ENCODE peak calls at places on chromosomes 1 and 21, in four cellular contexts. T is right atrium auricular region, Z is left ventricle myocardium inferior, K is body of pancreas. Y is an unnamed sample.

GRCh38 chr21:14740692-14741091 is 194.6 kb upstream of the SAMSN1 start:
- DNase-seq in K (no peak), Z (no peak), T (no peak), Y (no peak)

GRCh38 chr1:46244656-46245371 is 2.7 kb upstream of the RAD54L start:
- DNase-seq in K (no peak), Z (no peak), T (no peak), Y (no peak)

GRCh38 chr1:29120955-29121485 is 2.7 kb downstream of the TMEM200B start:
- DNase-seq in T (no peak), Z (peak), K (peak), Y (no peak)

GRCh38 chr1:156705321-156705917 is at the start of gene CRABP2:
- DNase-seq in Z (no peak), T (no peak), K (peak), Y (no peak)

GRCh38 chr21:41658321-41658720 is 108.5 kb downstream of the RIPK4 start:
- DNase-seq in K (no peak), Z (no peak), T (no peak), Y (no peak)

GRCh38 chr1:67463298-67463960 is 33.2 kb upstream of the SERBP1 start:
- DNase-seq in T (no peak), K (no peak), Z (no peak), Y (no peak)

GRCh38 chr1:111976332-111976731 is 13.1 kb downstream of the KCND3 start:
- DNase-seq in K (no peak), T (no peak), Z (no peak), Y (no peak)

GRCh38 chr1:218546314-218546713 is 201.2 kb downstream of the TGFB2 start:
- DNase-seq in T (no peak), K (no peak), Z (no peak), Y (no peak)

GRCh38 chr1:220300442-220301121 is 28.3 kb upstream of the RAB3GAP2 start:
- DNase-seq in T (peak), K (peak), Z (peak), Y (peak)

DNA sequence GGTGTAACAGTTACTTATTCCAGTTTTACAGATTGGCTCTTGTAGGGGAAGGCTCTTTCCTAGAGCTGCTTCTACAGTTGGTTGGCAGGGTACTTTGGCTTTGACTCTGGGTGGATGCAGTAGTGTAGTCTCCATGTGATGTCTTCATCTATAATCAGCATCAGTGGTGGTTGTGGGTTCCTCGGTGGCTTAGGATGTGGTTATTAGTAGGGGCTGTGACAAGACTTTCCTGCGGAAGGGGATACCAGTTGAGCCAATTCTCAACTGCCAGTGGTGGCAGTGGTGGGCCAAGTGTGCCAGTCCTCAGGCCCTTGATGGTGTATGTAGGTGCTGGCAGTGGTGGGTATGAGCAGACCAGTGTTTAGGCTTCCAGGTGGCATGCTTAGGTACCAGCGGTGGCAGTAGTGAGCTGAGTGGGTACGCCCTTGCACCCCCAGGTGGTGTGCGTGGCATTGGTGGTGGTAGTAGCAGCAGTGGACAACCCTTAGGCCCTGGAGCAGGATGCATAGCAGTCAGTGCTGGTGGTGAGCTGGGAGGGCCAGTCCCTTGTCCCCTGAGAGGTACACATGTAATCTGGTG is 27.2 kb upstream of the KLF18 start:
- DNase-seq in T (no peak), K (no peak), Z (no peak), Y (no peak)
- TF ChIP-seq CTCF in T (no peak), K (no peak), Z (no peak), Y (no peak)

DNA sequence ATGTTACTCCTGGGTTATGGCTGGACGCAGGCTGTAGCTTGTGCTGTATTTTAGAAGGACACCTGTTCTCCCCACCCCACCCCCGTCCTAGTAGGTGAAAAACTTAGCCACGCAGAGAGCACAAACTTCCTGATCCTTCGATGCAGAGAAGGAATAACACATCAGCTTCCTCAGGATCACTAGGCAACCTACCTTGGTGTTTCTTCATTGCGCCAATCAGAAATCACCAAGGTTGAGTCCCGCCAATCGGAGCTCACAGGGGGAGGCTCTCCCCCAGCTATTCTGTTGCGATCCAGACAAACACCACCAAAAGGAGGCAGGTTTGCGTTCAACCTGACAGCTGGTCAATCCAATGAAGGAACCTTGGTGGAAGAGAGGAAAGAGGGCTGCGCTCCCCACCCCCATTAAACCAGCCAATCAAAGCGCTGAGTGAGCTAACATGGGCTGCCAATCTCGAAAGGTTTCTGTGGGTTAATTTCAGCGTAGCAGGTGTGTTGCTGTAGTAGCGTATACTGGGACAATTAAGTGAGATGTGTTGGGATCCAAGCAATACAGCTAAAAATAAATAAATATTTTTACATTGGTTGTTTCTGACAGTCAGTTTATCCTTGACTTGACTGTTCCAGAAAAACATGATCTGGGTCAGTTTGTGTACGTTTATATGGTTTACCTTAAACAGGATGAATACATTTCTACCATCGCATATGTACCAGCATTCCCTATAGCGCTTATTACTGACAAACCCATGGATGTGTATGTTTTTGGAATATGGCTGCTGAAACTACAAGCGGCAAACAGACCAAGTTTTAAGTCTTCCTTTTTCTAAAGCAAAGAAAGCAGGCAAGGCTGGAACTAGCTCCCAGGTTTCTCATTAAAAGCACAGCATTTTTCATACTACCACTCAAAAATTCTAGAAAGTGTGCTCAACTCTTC is at the start of gene GOLPH3L:
- DNase-seq in T (peak), Z (peak), K (peak), Y (peak)
- TF ChIP-seq CTCF in T (no peak), Z (peak), K (no peak), Y (peak)

GRCh38 chr1:168234846-168235547 is 9.2 kb downstream of the SFT2D2 start:
- DNase-seq in T (no peak), K (peak), Z (no peak), Y (no peak)
- TF ChIP-seq CTCF in T (no peak), K (peak), Z (peak), Y (peak)

GRCh38 chr1:23344111-23344986 is at the start of gene HNRNPR:
- DNase-seq in K (peak), T (peak), Z (peak), Y (peak)
- TF ChIP-seq CTCF in K (no peak), T (peak), Z (no peak), Y (no peak)

DNA sequence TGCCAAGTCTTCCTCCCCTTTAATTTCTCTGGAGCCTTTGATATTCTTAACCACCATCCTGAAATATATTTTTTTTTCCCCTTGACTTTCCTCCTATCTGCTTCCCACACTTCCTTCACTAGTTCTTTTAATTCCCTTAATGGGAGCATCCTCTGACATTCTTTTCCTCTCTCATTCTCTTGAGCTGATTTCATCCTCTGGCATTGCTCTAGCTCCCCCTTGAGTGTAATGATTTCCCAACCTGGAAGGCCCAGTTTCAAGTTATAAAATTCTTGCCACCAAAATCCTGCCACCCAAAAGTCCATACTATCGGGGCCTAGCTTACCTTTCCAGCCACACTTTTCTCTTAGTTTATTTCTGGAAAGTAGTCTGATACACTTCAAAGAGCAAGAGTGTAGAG is 39.5 kb upstream of the UBE2U start:
- DNase-seq in K (no peak), T (no peak), Z (no peak), Y (no peak)
- TF ChIP-seq CTCF in K (no peak), T (no peak), Z (peak), Y (peak)